ENCODE peak calls at places on chromosome 3, in four cellular contexts. G is NCI-H2171 treated with DMSO at 0.1 percent for 48 hours; C is CD4-positive, alpha-beta T cell; S is Calu3. I is an unnamed sample.

GRCh38 chr3:52120576-52121458 is 33.4 kb downstream of the POC1A start:
- DNase-seq in G (peak), C (no peak), S (no peak), I (no peak)

GRCh38 chr3:189800436-189800835 is 169.2 kb downstream of the TP63 start:
- DNase-seq in G (no peak), C (no peak), S (no peak), I (no peak)

GRCh38 chr3:94961423-94962100 is 898.7 kb downstream of the NSUN3 start:
- DNase-seq in G (no peak), C (no peak), S (no peak), I (no peak)

GRCh38 chr3:122271246-122271898 is 53.7 kb upstream of the CSTA start:
- DNase-seq in G (no peak), C (no peak), S (no peak), I (no peak)

GRCh38 chr3:125143538-125143937 is 69.0 kb downstream of the SLC12A8 start:
- DNase-seq in G (no peak), C (no peak), S (no peak), I (no peak)

GRCh38 chr3:42300013-42300412 is 34.0 kb upstream of the CCK start:
- DNase-seq in G (no peak), C (no peak), S (peak), I (no peak)

GRCh38 chr3:59998040-59998439 is 948.2 kb upstream of the CFAP20DC start:
- DNase-seq in G (peak), C (no peak), S (no peak), I (no peak)

GRCh38 chr3:73229036-73229435 is 167.6 kb downstream of the EBLN2 start:
- DNase-seq in G (no peak), C (no peak), S (no peak), I (no peak)

GRCh38 chr3:195911041-195911945 is 2.9 kb upstream of the TNK2 start:
- DNase-seq in G (no peak), C (no peak), S (no peak), I (no peak)

GRCh38 chr3:14410501-14411165 is 8.2 kb downstream of the SLC6A6 start:
- DNase-seq in G (no peak), C (no peak), S (peak), I (no peak)

GRCh38 chr3:50194903-50195500 is 3.6 kb downstream of the GNAT1 start:
- DNase-seq in G (no peak), C (no peak), S (no peak), I (no peak)

GRCh38 chr3:145807990-145808389 is 353.0 kb downstream of the PLOD2 start:
- DNase-seq in G (peak), C (no peak), S (no peak), I (no peak)

GRCh38 chr3:155572085-155572484 is 172.8 kb downstream of the PLCH1 start:
- DNase-seq in G (peak), C (no peak), S (no peak), I (no peak)

GRCh38 chr3:52039846-52040245 is 16.5 kb downstream of the DUSP7 start:
- DNase-seq in G (no peak), C (no peak), S (peak), I (peak)

GRCh38 chr3:171654809-171655208 is 155.5 kb downstream of the PLD1 start:
- DNase-seq in G (no peak), C (no peak), S (no peak), I (no peak)

GRCh38 chr3:128841926-128842920 is 37.2 kb upstream of the ACAD9 start:
- DNase-seq in G (no peak), C (no peak), S (no peak), I (no peak)